ENCODE peak calls at places on chromosomes 13 and 19, in six cellular contexts. One of them, this sample, is unnamed.

GRCh38 chr13:41668130-41668757 is 210.9 kb downstream of the RGCC start:
- DNase-seq in Daoy: peak; percentile 60
- DNase-seq in thoracic aorta: no peak
- DNase-seq in GM13977: peak; percentile 44
- DNase-seq in activated CD4-positive, alpha-beta T cell treated with anti-CD3 and anti-CD28 coated beads, Interleukin-2, amount 50 U/mL, for 1 hour: no peak
- DNase-seq in epithelial cell of prostate: peak; percentile 72
- DNase-seq in this sample: peak; percentile 64

GRCh38 chr19:47445937-47446402 is 25.7 kb downstream of the SLC8A2 start:
- DNase-seq in Daoy: peak; percentile 68
- DNase-seq in thoracic aorta: no peak
- DNase-seq in GM13977: no peak
- DNase-seq in activated CD4-positive, alpha-beta T cell treated with anti-CD3 and anti-CD28 coated beads, Interleukin-2, amount 50 U/mL, for 1 hour: peak; percentile 64
- DNase-seq in epithelial cell of prostate: no peak
- DNase-seq in this sample: no peak

GRCh38 chr19:4749870-4750269 is 26.2 kb upstream of the DPP9 start:
- DNase-seq in Daoy: no peak
- DNase-seq in thoracic aorta: no peak
- DNase-seq in GM13977: no peak
- DNase-seq in activated CD4-positive, alpha-beta T cell treated with anti-CD3 and anti-CD28 coated beads, Interleukin-2, amount 50 U/mL, for 1 hour: no peak
- DNase-seq in epithelial cell of prostate: no peak
- DNase-seq in this sample: no peak

GRCh38 chr13:63088226-63088625 is 1672.6 kb upstream of the PCDH20 start:
- DNase-seq in Daoy: no peak
- DNase-seq in thoracic aorta: no peak
- DNase-seq in GM13977: no peak
- DNase-seq in activated CD4-positive, alpha-beta T cell treated with anti-CD3 and anti-CD28 coated beads, Interleukin-2, amount 50 U/mL, for 1 hour: no peak
- DNase-seq in epithelial cell of prostate: no peak
- DNase-seq in this sample: no peak

GRCh38 chr19:51824603-51825002 is 29.6 kb downstream of the FPR3 start:
- DNase-seq in Daoy: no peak
- DNase-seq in thoracic aorta: no peak
- DNase-seq in GM13977: no peak
- DNase-seq in activated CD4-positive, alpha-beta T cell treated with anti-CD3 and anti-CD28 coated beads, Interleukin-2, amount 50 U/mL, for 1 hour: no peak
- DNase-seq in epithelial cell of prostate: no peak
- DNase-seq in this sample: no peak

GRCh38 chr19:17577698-17578097 is 22.2 kb downstream of the COLGALT1 start:
- DNase-seq in Daoy: no peak
- DNase-seq in thoracic aorta: no peak
- DNase-seq in GM13977: no peak
- DNase-seq in activated CD4-positive, alpha-beta T cell treated with anti-CD3 and anti-CD28 coated beads, Interleukin-2, amount 50 U/mL, for 1 hour: no peak
- DNase-seq in epithelial cell of prostate: no peak
- DNase-seq in this sample: no peak

GRCh38 chr13:29619995-29620394 is 24.5 kb upstream of the SLC7A1 start:
- DNase-seq in Daoy: no peak
- DNase-seq in thoracic aorta: no peak
- DNase-seq in GM13977: no peak
- DNase-seq in activated CD4-positive, alpha-beta T cell treated with anti-CD3 and anti-CD28 coated beads, Interleukin-2, amount 50 U/mL, for 1 hour: no peak
- DNase-seq in epithelial cell of prostate: no peak
- DNase-seq in this sample: no peak

GRCh38 chr19:39696418-39696817 is 7.9 kb upstream of the LGALS14 start:
- DNase-seq in Daoy: peak; percentile 46
- DNase-seq in thoracic aorta: no peak
- DNase-seq in GM13977: no peak
- DNase-seq in activated CD4-positive, alpha-beta T cell treated with anti-CD3 and anti-CD28 coated beads, Interleukin-2, amount 50 U/mL, for 1 hour: no peak
- DNase-seq in epithelial cell of prostate: no peak
- DNase-seq in this sample: no peak